ENCODE peak calls at places on chromosomes 12 and 14, in four cellular contexts. H, P, F and D are unnamed samples. For H3K9me3, the result is how much of the 10 kb centered on the place peaks cover.

GRCh38 chr12:80129895-80130535 is 30.7 kb downstream of the OTOGL start:
- DNase-seq in H (peak), P (no peak), F (no peak), D (no peak)

GRCh38 chr14:99975190-99975589 is 90.0 kb upstream of the EVL start:
- DNase-seq in H (no peak), P (no peak), F (no peak), D (no peak)

GRCh38 chr12:75548879-75549278 is 37.5 kb upstream of the KRR1 start:
- DNase-seq in H (no peak), P (no peak), F (no peak), D (no peak)

GRCh38 chr12:110860833-110861291 is 14.1 kb downstream of the CCDC63 start:
- DNase-seq in H (no peak), P (no peak), F (no peak), D (no peak)

GRCh38 chr12:108668532-108668931 is 34.8 kb upstream of the SELPLG start:
- DNase-seq in H (no peak), P (no peak), F (no peak), D (no peak)

GRCh38 chr12:58302487-58303011 is 361.2 kb downstream of the ATP23 start:
- DNase-seq in H (no peak), P (no peak), F (no peak), D (no peak)

GRCh38 chr12:123270380-123271181 is 1.1 kb downstream of the CDK2AP1 start:
- DNase-seq in H (peak), P (no peak), F (no peak), D (no peak)

GRCh38 chr12:94595152-94595551 is 55.2 kb downstream of the TMCC3 start:
- DNase-seq in H (no peak), P (no peak), F (no peak), D (no peak)

GRCh38 chr12:115866909-115867525 is 410.5 kb downstream of the MED13L start:
- DNase-seq in H (no peak), P (no peak), F (no peak), D (no peak)

GRCh38 chr12:31813305-31813704 is 84.5 kb upstream of the AMN1 start:
- DNase-seq in H (no peak), P (no peak), F (no peak), D (no peak)

GRCh38 chr12:51907083-51907863 is at the start of gene ACVRL1:
- DNase-seq in H (no peak), P (no peak), F (no peak), D (no peak)

GRCh38 chr12:53791735-53792326 is 40.1 kb upstream of the CISTR start:
- DNase-seq in H (no peak), P (no peak), F (no peak), D (no peak)

GRCh38 chr12:27733052-27733656 is 22.5 kb downstream of the MRPS35 start:
- DNase-seq in H (peak), P (no peak), F (no peak), D (no peak)

GRCh38 chr12:991350-992278 is 591 bp downstream of the ERC1 start:
- DNase-seq in H (peak), P (no peak), F (no peak), D (no peak)

GRCh38 chr14:31777312-31777711 is 216.1 kb downstream of the NUBPL start:
- DNase-seq in H (no peak), P (no peak), F (no peak), D (no peak)

GRCh38 chr12:27460471-27460978 is 14.0 kb downstream of the SMCO2 start:
- DNase-seq in H (peak), P (no peak), F (peak), D (no peak)

GRCh38 chr12:88628856-88629509 is 48.7 kb upstream of the KITLG start:
- DNase-seq in H (peak), P (no peak), F (peak), D (no peak)

GRCh38 chr14:51716610-51717009 is 64.9 kb downstream of the FRMD6 start:
- DNase-seq in H (peak), P (no peak), F (no peak), D (no peak)

GRCh38 chr12:1318327-1319031 is 275.9 kb downstream of the FBXL14 start:
- DNase-seq in H (peak), P (no peak), F (no peak), D (no peak)

GRCh38 chr14:44505588-44505987 is 1.5 kb downstream of the FSCB start:
- DNase-seq in H (no peak), P (no peak), F (no peak), D (no peak)

GRCh38 chr12:28946361-28946760 is 202.7 kb upstream of the FAR2 start:
- DNase-seq in H (no peak), P (no peak), F (no peak), D (no peak)

GRCh38 chr14:92408186-92408585 is 85.2 kb downstream of the SLC24A4 start:
- DNase-seq in H (peak), P (no peak), F (no peak), D (no peak)

GRCh38 chr12:91986084-91986483 is 159.6 kb downstream of the BTG1 start:
- DNase-seq in H (peak), P (no peak), F (no peak), D (no peak)

GRCh38 chr14:67285876-67286452 is 44.7 kb downstream of the PALS1 start:
- DNase-seq in H (peak), P (no peak), F (no peak), D (no peak)

DNA sequence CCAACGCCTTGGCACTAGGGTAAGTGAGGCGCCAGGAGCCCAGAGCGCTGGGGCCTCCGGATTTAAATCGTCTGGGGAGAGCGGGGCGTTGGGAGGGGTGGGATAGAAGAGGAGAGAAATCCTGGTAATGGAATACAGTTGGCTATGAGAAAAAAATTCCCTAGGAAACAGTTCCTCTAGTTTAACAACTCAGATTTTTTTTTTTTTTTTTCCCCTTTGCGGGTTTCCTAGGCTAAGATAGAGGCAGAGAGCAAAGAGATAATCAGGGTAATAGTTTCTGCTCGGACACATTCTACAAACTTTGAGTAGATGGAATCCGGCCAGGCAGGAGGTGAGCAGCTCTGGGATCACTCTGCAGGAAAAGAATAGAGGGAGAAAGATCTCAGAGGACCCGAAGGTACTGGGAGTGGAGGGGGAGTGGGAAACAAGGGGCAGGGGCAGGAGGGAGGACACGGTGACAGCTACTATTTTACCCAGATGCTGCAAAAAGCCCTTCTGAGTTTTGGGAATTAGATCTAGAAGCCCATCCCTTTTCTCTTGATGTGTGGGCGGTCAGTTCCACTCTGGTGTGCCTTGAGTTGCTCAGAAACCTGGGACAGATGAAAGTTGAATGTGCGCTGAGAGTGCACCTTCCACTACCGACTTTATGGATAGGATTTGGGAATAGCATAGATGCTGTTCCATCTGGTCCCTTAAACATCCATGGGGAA is 439 bp downstream of the GPRC5A start:
- DNase-seq in H (no peak), P (no peak), F (no peak), D (no peak)
- H3K9me3 ChIP-seq in H (under half), P (under half), F (under half), D (under half)

DNA sequence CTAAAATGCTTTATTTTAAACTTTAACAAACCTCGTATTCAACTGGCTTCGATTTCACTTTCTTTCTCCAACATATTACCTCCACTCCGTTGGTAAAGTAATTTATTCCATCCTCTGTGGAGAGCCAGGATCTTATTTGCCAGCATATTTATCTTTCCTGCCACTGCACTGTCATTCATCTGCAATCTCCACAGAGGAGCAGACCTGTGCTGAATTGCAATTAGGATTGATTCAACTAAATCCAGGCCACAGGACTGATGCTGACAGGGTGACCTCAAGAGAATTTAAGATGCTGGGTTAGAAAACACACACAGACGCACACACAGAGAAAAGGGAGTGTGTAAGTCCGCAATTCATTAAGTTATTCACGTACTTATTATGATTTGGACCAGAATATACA is 283.9 kb upstream of the FOXG1 start:
- DNase-seq in H (no peak), P (no peak), F (no peak), D (no peak)
- H3K9me3 ChIP-seq in H (under half), P (under half), F (under half), D (under half)

GRCh38 chr14:85987292-85987691 is 457.3 kb downstream of the FLRT2 start:
- DNase-seq in H (no peak), P (no peak), F (no peak), D (no peak)

GRCh38 chr14:85991156-85991555 is 461.2 kb downstream of the FLRT2 start:
- DNase-seq in H (peak), P (no peak), F (no peak), D (no peak)
- H3K9me3 ChIP-seq in H (under half), P (under half), F (under half), D (under half)

DNA sequence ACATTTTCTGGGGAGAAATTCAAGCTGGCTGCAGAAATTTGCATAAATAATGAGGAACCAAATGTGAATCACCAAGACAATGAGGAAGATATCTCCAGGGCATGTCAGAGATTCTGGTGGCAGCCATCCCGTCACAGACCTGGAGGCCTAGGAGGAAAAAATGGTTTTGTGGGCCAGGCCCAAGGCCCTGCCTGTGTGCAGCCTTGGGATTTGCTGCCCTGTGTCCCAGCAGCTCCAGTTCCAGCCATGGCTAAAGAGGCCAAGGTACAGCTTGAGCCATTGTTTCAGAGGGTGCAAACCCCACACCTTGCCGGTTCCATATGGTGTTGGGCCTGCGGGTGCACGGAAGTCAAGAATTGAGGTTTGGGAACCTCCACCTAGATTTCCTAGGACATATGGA is 147.5 kb downstream of the ADCK1 start:
- DNase-seq in H (no peak), P (no peak), F (no peak), D (no peak)
- H3K9me3 ChIP-seq in H (under half), P (under half), F (under half), D (under half)

GRCh38 chr14:53260286-53260685 is 107.2 kb upstream of the DDHD1 start:
- DNase-seq in H (no peak), P (no peak), F (no peak), D (no peak)
- H3K9me3 ChIP-seq in H (under half), P (under half), F (under half), D (under half)

GRCh38 chr14:106788534-106788933 is 1262.2 kb downstream of the TMEM121 start:
- DNase-seq in H (no peak), P (no peak), F (no peak), D (no peak)

GRCh38 chr14:106792543-106792942 is 1266.2 kb downstream of the TMEM121 start:
- DNase-seq in H (no peak), P (no peak), F (no peak), D (no peak)

GRCh38 chr14:106786697-106787096 is 1260.3 kb downstream of the TMEM121 start:
- DNase-seq in H (no peak), P (no peak), F (no peak), D (no peak)

GRCh38 chr14:106789318-106789717 is 1262.9 kb downstream of the TMEM121 start:
- DNase-seq in H (no peak), P (no peak), F (no peak), D (no peak)

GRCh38 chr14:106790189-106791036 is 1264.0 kb downstream of the TMEM121 start:
- DNase-seq in H (no peak), P (no peak), F (no peak), D (no peak)
- H3K9me3 ChIP-seq in H (under half), P (under half), F (under half), D (under half)

GRCh38 chr14:90399541-90400444 is 3.0 kb downstream of the CALM1 start:
- DNase-seq in H (peak), P (peak), F (no peak), D (peak)

GRCh38 chr14:90396342-90397339 is at the start of gene CALM1:
- DNase-seq in H (peak), P (peak), F (peak), D (peak)

GRCh38 chr14:90398315-90398811 is 1.5 kb downstream of the CALM1 start:
- DNase-seq in H (no peak), P (no peak), F (no peak), D (no peak)

GRCh38 chr14:90398841-90399540 is 2.2 kb downstream of the CALM1 start:
- DNase-seq in H (no peak), P (no peak), F (no peak), D (no peak)

DNA sequence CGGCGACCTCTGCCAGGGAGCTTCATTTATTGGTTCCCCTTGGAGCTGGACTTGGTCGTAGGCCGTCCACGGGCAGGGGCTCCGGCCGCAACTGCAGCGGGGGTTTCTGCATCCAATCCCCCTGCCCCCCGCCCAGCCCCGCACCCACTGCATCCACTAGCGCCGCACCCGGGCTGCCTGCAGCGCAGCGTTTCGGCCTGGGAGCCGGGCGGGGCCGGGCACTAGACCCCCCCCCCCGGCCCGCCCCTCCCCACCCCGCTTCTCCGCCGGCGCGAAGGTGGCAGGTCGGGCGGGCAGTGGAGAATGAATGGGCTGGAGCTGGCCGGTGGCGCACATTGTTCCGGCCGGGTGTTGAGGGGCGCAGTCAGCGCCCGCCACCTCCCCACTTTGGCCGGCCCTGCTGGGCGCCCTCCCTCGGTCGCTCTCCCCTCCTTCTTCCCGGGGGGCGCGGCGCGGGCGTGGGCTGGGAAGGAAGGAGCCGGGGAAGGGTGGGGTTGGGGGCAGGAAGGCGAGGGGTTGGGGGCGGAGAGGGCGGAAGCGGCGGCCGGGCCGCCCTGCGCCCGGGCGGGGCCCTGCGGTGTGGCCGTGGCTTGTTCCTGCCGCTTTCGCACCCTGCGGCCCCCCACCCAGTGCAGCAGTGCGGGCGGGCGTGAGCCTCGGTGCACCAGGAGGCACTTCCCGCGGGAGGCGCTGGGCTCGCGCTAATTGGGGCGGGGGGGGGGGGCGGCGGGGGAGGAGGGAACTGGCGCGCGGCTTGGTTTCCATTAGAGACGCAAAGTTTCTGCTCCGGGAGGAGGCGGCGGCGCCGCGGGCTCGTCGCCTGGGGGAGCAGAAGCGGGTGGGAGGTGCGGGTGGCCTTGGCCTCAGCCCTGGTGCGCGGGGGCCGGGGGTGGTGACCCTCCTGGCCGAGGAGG is 829 bp downstream of the CALM1 start:
- DNase-seq in H (peak), P (no peak), F (no peak), D (no peak)
- H3K9me3 ChIP-seq in H (under half), P (under half), F (under half), D (under half)

GRCh38 chr12:34209259-34209835 is 187.1 kb downstream of the ALG10 start:
- DNase-seq in H (no peak), P (no peak), F (no peak), D (no peak)

GRCh38 chr12:34208331-34209258 is 186.3 kb downstream of the ALG10 start:
- DNase-seq in H (no peak), P (no peak), F (no peak), D (no peak)

GRCh38 chr12:34210689-34211530 is 188.6 kb downstream of the ALG10 start:
- DNase-seq in H (no peak), P (no peak), F (no peak), D (no peak)

GRCh38 chr12:34207858-34208257 is 185.6 kb downstream of the ALG10 start:
- DNase-seq in H (no peak), P (no peak), F (no peak), D (no peak)

DNA sequence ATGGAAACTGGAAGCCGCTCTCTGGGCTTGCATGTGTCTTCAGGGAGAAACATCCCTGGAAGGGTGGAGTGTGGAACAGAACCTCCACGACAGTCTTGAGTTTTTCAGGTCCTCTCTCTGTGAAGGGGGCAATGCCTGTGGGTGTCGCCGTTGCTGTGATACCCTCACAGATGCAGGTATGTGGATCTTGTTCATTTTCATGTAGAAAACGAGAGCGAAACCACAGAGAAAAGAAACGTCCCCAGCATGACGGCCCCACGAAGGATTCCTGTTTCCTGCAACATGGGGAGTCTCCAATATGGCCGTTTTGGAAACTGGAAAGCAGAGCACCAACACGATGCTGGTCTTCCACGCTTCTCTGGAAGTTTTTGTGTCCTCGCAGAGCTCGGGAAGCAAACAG is 187.9 kb downstream of the ALG10 start:
- DNase-seq in H (no peak), P (no peak), F (no peak), D (no peak)
- H3K9me3 ChIP-seq in H (half or more), P (under half), F (under half), D (under half)

DNA sequence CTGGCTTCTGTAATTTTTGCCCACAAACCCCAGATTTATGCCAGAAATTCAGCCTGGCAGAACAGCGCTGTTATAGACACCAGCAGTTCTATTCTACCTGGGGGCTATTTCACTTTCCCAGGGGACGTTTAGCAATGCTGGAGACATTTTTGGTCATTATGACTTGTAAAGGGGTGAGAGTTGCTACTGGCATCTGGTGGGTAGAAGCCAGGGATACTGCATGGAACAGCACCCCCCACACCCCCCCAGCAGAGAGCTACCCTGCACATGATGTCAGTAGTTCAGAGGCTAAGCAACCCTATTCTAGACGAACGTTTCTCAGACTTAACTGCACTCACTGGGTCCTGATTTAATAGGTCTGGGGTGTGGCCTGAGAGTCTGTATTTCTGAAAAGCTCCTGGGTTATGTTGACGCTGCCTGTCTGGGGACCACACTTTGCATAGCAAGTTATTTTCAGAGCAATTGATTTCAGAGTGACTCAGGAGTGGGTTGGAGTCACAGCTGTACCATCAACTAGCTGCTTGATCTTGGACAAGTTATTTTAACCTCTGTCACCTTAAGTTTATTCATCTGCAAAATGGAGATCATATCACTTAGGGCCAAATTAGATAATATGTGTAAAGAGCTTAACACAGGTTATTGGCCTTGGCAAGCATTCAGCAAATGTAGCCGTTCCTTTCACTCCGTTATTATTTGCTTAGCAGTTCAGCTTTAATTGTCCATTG is 48.5 kb downstream of the CHST11 start:
- DNase-seq in H (no peak), P (no peak), F (no peak), D (no peak)
- H3K9me3 ChIP-seq in H (under half), P (under half), F (under half), D (under half)

GRCh38 chr14:45621731-45622130 is 368.7 kb upstream of the MIS18BP1 start:
- DNase-seq in H (no peak), P (no peak), F (no peak), D (no peak)
- H3K9me3 ChIP-seq in H (under half), P (under half), F (under half), D (under half)